ENCODE peak calls at places on chromosomes 3 and 15, in seven cellular contexts. U is tibial nerve; Y is AG08396; K is activated naive CD8-positive, alpha-beta T cell treated with anti-CD3 and anti-CD28 coated beads for 36 hours; L is fibroblast of the conjunctiva; P is HFF-Myc; I is naive thymus-derived CD8-positive, alpha-beta T cell. A is an unnamed sample.

GRCh38 chr15:96538506-96538905 is 208.0 kb downstream of the NR2F2 start:
- DNase-seq in Y (no peak), P (no peak), U (no peak), K (no peak), L (no peak), I (no peak), A (no peak)

GRCh38 chr15:51499379-51499976 is 123.1 kb downstream of the DMXL2 start:
- DNase-seq in P (peak; percentile 21), U (no peak), K (no peak), L (peak; percentile 34), I (no peak), Y (peak; percentile 44), A (peak; percentile 23)

GRCh38 chr3:10988003-10988402 is 4.5 kb upstream of the SLC6A1 start:
- DNase-seq in P (no peak), L (no peak), Y (no peak), U (no peak), I (no peak), K (no peak), A (no peak)

GRCh38 chr15:92316586-92317295 is 76.9 kb upstream of the ST8SIA2 start:
- DNase-seq in U (no peak), K (no peak), I (no peak), Y (no peak), L (no peak), P (no peak), A (no peak)

GRCh38 chr3:139757448-139758030 is 79.8 kb upstream of the NMNAT3 start:
- DNase-seq in K (no peak), L (no peak), U (no peak), P (no peak), I (no peak), Y (no peak), A (no peak)

GRCh38 chr15:78565097-78565950 is at the start of gene CHRNA5:
- DNase-seq in Y (peak; percentile 86), L (peak; percentile 72), I (peak; percentile 14), K (peak; percentile 52), P (peak; percentile 66), U (peak; percentile 44), A (peak; percentile 91)

GRCh38 chr15:69154684-69155083 is 5.8 kb upstream of the GLCE start:
- DNase-seq in I (no peak), L (no peak), Y (peak; percentile 64), K (no peak), P (peak; percentile 24), U (no peak), A (peak; percentile 49)

GRCh38 chr3:161969867-161970266 is 473.3 kb downstream of the OTOL1 start:
- DNase-seq in L (no peak), U (no peak), P (no peak), I (no peak), Y (peak; percentile 3), K (no peak), A (no peak)

GRCh38 chr3:104768886-104769285 is 597.8 kb upstream of the ALCAM start:
- DNase-seq in L (no peak), U (no peak), P (no peak), Y (no peak), I (no peak), K (no peak), A (peak; percentile 41)

GRCh38 chr3:193134895-193135294 is 106.1 kb upstream of the PLAAT1 start:
- DNase-seq in I (no peak), K (no peak), P (peak; percentile 31), U (no peak), L (peak; percentile 74), Y (peak; percentile 42), A (peak; percentile 92)

GRCh38 chr3:45426161-45426560 is 37.8 kb downstream of the LARS2 start:
- DNase-seq in K (no peak), P (no peak), U (no peak), L (no peak), Y (no peak), I (no peak), A (no peak)

GRCh38 chr3:186060222-186060621 is 48.7 kb downstream of the ETV5 start:
- DNase-seq in K (peak; percentile 45), Y (no peak), P (no peak), L (no peak), I (no peak), U (no peak), A (no peak)

GRCh38 chr3:189941679-189942078 is 179.0 kb downstream of the P3H2 start:
- DNase-seq in U (no peak), P (no peak), L (no peak), K (no peak), I (no peak), Y (no peak), A (peak; percentile 68)

GRCh38 chr3:100151024-100151707 is 36.9 kb upstream of the FILIP1L start:
- DNase-seq in L (no peak), K (no peak), U (no peak), P (no peak), I (no peak), Y (no peak), A (no peak)

GRCh38 chr15:86942285-86942684 is 862.6 kb downstream of the AGBL1 start:
- DNase-seq in I (no peak), K (no peak), U (no peak), Y (no peak), L (no peak), P (no peak), A (no peak)

A was measured in A172.